ENCODE peak calls at places on chromosomes 1 and 21, in four cellular contexts. One of them, this sample, is unnamed. For H3K4me1, the result is how much of the 10 kb centered on the place peaks cover.

GRCh38 chr1:39649786-39650185 is 10.3 kb upstream of the HEYL start:
- DNase-seq in H1: no peak
- DNase-seq in neuronal stem cell: no peak
- DNase-seq in IMR-90: no peak
- DNase-seq in this sample: no peak

GRCh38 chr1:43659785-43660184 is 9.8 kb downstream of the KDM4A start:
- DNase-seq in neuronal stem cell: no peak
- DNase-seq in H1: peak
- DNase-seq in IMR-90: no peak
- DNase-seq in this sample: no peak

GRCh38 chr1:225772323-225772768 is 5.3 kb upstream of the SRP9 start:
- DNase-seq in IMR-90: peak
- DNase-seq in H1: peak
- DNase-seq in neuronal stem cell: peak
- DNase-seq in this sample: peak

GRCh38 chr1:51272916-51273315 is 36.8 kb downstream of the RNF11 start:
- DNase-seq in neuronal stem cell: no peak
- DNase-seq in H1: no peak
- DNase-seq in IMR-90: no peak
- DNase-seq in this sample: no peak

GRCh38 chr1:93304716-93305138 is 41.0 kb upstream of the DR1 start:
- DNase-seq in H1: no peak
- DNase-seq in neuronal stem cell: peak
- DNase-seq in IMR-90: peak
- DNase-seq in this sample: peak

GRCh38 chr1:35717911-35718476 is 690 bp downstream of the C1orf216 start:
- DNase-seq in neuronal stem cell: no peak
- DNase-seq in IMR-90: peak
- DNase-seq in H1: peak
- DNase-seq in this sample: peak

GRCh38 chr1:169115891-169116585 is 9.5 kb downstream of the ATP1B1 start:
- DNase-seq in H1: no peak
- DNase-seq in neuronal stem cell: no peak
- DNase-seq in IMR-90: peak
- DNase-seq in this sample: peak

GRCh38 chr1:157359309-157360020 is 192.8 kb downstream of the FCRL5 start:
- DNase-seq in H1: no peak
- DNase-seq in IMR-90: no peak
- DNase-seq in neuronal stem cell: no peak
- DNase-seq in this sample: no peak

GRCh38 chr21:44420416-44421205 is 34.7 kb upstream of the LRRC3 start:
- DNase-seq in neuronal stem cell: no peak
- DNase-seq in H1: no peak
- DNase-seq in IMR-90: no peak
- DNase-seq in this sample: no peak

GRCh38 chr1:98947071-98947470 is 57.6 kb downstream of the PLPPR5 start:
- DNase-seq in H1: no peak
- DNase-seq in IMR-90: no peak
- DNase-seq in neuronal stem cell: no peak
- DNase-seq in this sample: no peak

GRCh38 chr1:65422241-65423203 is 2.1 kb downstream of the LEPR start:
- DNase-seq in neuronal stem cell: no peak
- DNase-seq in H1: no peak
- DNase-seq in IMR-90: peak
- DNase-seq in this sample: no peak

GRCh38 chr1:17258758-17259130 is 9.8 kb downstream of the PADI3 start:
- DNase-seq in neuronal stem cell: no peak
- DNase-seq in IMR-90: no peak
- DNase-seq in H1: no peak
- DNase-seq in this sample: no peak

GRCh38 chr1:174626031-174627020 is 178.6 kb downstream of the GPR52 start:
- DNase-seq in neuronal stem cell: no peak
- DNase-seq in IMR-90: peak
- DNase-seq in H1: no peak
- DNase-seq in this sample: no peak

GRCh38 chr21:44989538-44989888 is 49.7 kb downstream of the SLX9 start:
- DNase-seq in IMR-90: peak
- DNase-seq in H1: no peak
- DNase-seq in neuronal stem cell: no peak
- DNase-seq in this sample: no peak

GRCh38 chr1:25926731-25927496 is 20.7 kb upstream of the STMN1 start:
- DNase-seq in IMR-90: no peak
- DNase-seq in H1: peak
- DNase-seq in neuronal stem cell: no peak
- DNase-seq in this sample: no peak

GRCh38 chr1:8598783-8599182 is 218.7 kb downstream of the RERE start:
- DNase-seq in IMR-90: peak
- DNase-seq in neuronal stem cell: no peak
- DNase-seq in H1: no peak
- DNase-seq in this sample: no peak

GRCh38 chr21:38438476-38438893 is 59.8 kb downstream of the ERG start:
- DNase-seq in IMR-90: peak
- DNase-seq in H1: no peak
- DNase-seq in neuronal stem cell: no peak
- DNase-seq in this sample: peak

GRCh38 chr1:71228727-71229371 is 148.0 kb upstream of the ZRANB2 start:
- DNase-seq in neuronal stem cell: no peak
- DNase-seq in IMR-90: no peak
- DNase-seq in H1: peak
- DNase-seq in this sample: peak

GRCh38 chr1:27872802-27873665 is 690 bp downstream of the THEMIS2 start:
- DNase-seq in IMR-90: peak
- DNase-seq in neuronal stem cell: no peak
- DNase-seq in H1: peak
- DNase-seq in this sample: peak

GRCh38 chr1:170017478-170017877 is 57.0 kb downstream of the KIFAP3 start:
- DNase-seq in IMR-90: no peak
- DNase-seq in H1: no peak
- DNase-seq in neuronal stem cell: no peak
- DNase-seq in this sample: no peak

GRCh38 chr1:102970496-102971078 is 137.7 kb downstream of the COL11A1 start:
- DNase-seq in IMR-90: peak
- DNase-seq in neuronal stem cell: peak
- DNase-seq in H1: peak
- DNase-seq in this sample: peak

GRCh38 chr1:241972703-241973375 is 15.3 kb downstream of the BECN2 start:
- DNase-seq in H1: no peak
- DNase-seq in neuronal stem cell: peak
- DNase-seq in IMR-90: no peak
- DNase-seq in this sample: peak

GRCh38 chr1:16122361-16122881 is 33.4 kb downstream of the EPHA2 start:
- DNase-seq in IMR-90: peak
- DNase-seq in H1: no peak
- DNase-seq in neuronal stem cell: no peak
- DNase-seq in this sample: peak

GRCh38 chr1:227092054-227092453 is 152.0 kb downstream of the COQ8A start:
- DNase-seq in neuronal stem cell: no peak
- DNase-seq in IMR-90: peak
- DNase-seq in H1: no peak
- DNase-seq in this sample: no peak

GRCh38 chr1:38327559-38327973 is 281.0 kb upstream of the POU3F1 start:
- DNase-seq in IMR-90: no peak
- DNase-seq in neuronal stem cell: no peak
- DNase-seq in H1: no peak
- DNase-seq in this sample: peak

GRCh38 chr1:209268479-209268878 is 315.0 kb upstream of the CAMK1G start:
- DNase-seq in IMR-90: no peak
- DNase-seq in neuronal stem cell: no peak
- DNase-seq in H1: no peak
- DNase-seq in this sample: peak

GRCh38 chr21:44800971-44801467 is 601 bp downstream of the UBE2G2 start:
- DNase-seq in IMR-90: peak
- DNase-seq in neuronal stem cell: no peak
- DNase-seq in H1: no peak
- DNase-seq in this sample: peak

GRCh38 chr21:35476616-35477395 is 427.7 kb upstream of the RUNX1 start:
- DNase-seq in IMR-90: peak
- DNase-seq in neuronal stem cell: no peak
- DNase-seq in H1: no peak
- DNase-seq in this sample: no peak

GRCh38 chr1:69688178-69688577 is 120.5 kb downstream of the LRRC7 start:
- DNase-seq in neuronal stem cell: no peak
- DNase-seq in H1: no peak
- DNase-seq in IMR-90: no peak
- DNase-seq in this sample: no peak

GRCh38 chr21:29382029-29382654 is 83.4 kb downstream of the BACH1 start:
- DNase-seq in neuronal stem cell: no peak
- DNase-seq in H1: no peak
- DNase-seq in IMR-90: peak
- DNase-seq in this sample: peak

DNA sequence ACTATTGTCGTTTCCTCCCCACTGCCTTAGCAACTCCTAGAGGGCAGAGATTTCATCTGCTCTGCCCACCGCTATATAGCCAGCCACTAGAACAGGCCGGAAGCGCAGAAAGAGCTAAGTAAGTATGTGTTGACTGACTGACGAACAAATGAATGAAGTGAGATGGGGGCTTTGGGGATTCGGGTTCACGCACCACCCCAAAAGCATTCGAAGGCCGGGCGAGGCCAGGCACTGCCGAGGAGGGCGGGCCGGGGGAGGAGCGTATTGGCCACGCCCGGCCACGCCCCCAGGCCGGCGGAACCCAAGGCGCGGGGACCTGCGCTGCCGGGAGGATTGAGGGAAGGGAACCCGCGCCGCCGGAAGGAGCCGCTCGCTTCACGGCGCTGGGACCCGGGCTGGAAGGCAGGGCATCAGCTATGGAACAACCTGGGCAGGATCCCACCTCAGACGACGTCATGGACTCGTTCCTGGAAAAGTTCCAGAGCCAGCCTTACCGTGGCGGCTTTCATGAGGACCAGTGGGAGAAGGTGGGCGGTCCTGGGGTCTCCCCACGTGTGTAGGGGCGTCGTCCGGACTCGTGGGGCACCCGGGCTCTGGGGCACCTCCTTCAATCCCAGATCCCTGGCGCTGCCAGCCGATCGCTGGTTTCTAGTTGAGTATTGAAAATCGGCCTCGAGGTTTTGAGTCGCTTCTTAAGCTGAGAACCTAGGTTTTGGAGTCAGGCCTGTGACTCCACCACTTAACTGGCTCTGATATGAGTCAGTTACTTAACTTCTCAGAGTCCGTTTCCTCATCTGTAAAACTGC is at the start of gene TTC4:
- DNase-seq in H1: peak
- DNase-seq in IMR-90: peak
- DNase-seq in neuronal stem cell: peak
- DNase-seq in this sample: peak
- H2BK120ac ChIP-seq in H1: no peak
- H2BK120ac ChIP-seq in IMR-90: peak
- H2BK120ac ChIP-seq in neuronal stem cell: no peak
- H2BK120ac ChIP-seq in this sample: no peak

GRCh38 chr1:56543783-56544612 is 35.4 kb downstream of the PLPP3 start:
- DNase-seq in neuronal stem cell: no peak
- DNase-seq in IMR-90: no peak
- DNase-seq in H1: no peak
- DNase-seq in this sample: no peak
- H3K4me1 ChIP-seq in neuronal stem cell: under half
- H3K4me1 ChIP-seq in IMR-90: under half
- H3K4me1 ChIP-seq in H1: half or more
- H3K4me1 ChIP-seq in this sample: under half

GRCh38 chr21:46060596-46061061 is 37.3 kb upstream of the COL6A2 start:
- DNase-seq in neuronal stem cell: no peak
- DNase-seq in IMR-90: peak
- DNase-seq in H1: no peak
- DNase-seq in this sample: no peak

GRCh38 chr21:46062471-46063211 is 35.3 kb upstream of the COL6A2 start:
- DNase-seq in neuronal stem cell: no peak
- DNase-seq in IMR-90: no peak
- DNase-seq in H1: peak
- DNase-seq in this sample: no peak

GRCh38 chr21:46061063-46061462 is 36.8 kb upstream of the COL6A2 start:
- DNase-seq in neuronal stem cell: no peak
- DNase-seq in H1: no peak
- DNase-seq in IMR-90: no peak
- DNase-seq in this sample: no peak

GRCh38 chr21:46063227-46063626 is 34.7 kb upstream of the COL6A2 start:
- DNase-seq in neuronal stem cell: no peak
- DNase-seq in IMR-90: no peak
- DNase-seq in H1: peak
- DNase-seq in this sample: no peak

GRCh38 chr21:46061950-46062349 is 36.0 kb upstream of the COL6A2 start:
- DNase-seq in neuronal stem cell: no peak
- DNase-seq in H1: no peak
- DNase-seq in IMR-90: no peak
- DNase-seq in this sample: no peak
- H2BK120ac ChIP-seq in neuronal stem cell: no peak
- H2BK120ac ChIP-seq in H1: no peak
- H2BK120ac ChIP-seq in IMR-90: peak
- H2BK120ac ChIP-seq in this sample: no peak

DNA sequence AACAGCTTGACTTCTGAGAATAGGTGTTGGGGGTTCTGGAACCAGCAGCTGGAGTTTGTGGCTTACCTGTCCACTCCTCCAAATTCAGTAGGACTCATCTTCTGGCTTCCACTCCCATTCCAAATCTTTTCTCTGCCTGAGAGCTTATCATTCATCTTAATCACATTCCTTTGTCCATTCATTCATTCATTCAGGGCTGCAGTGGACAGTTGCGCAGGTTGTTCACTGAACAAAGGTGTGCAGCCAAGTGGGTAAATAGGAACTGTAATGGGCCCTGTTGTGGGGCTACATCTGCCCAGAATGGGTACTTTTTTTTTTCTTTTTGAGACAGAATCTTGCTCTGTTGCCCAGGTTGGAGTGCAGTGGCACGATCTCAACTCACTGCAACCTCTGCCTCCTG is 3.4 kb upstream of the HSPG2 start:
- DNase-seq in H1: no peak
- DNase-seq in neuronal stem cell: no peak
- DNase-seq in IMR-90: no peak
- DNase-seq in this sample: no peak
- H3K4me1 ChIP-seq in H1: under half
- H3K4me1 ChIP-seq in neuronal stem cell: under half
- H3K4me1 ChIP-seq in IMR-90: under half
- H3K4me1 ChIP-seq in this sample: under half

GRCh38 chr1:212867192-212867591 is 9.1 kb downstream of the FLVCR1 start:
- DNase-seq in neuronal stem cell: no peak
- DNase-seq in H1: no peak
- DNase-seq in IMR-90: no peak
- DNase-seq in this sample: no peak
- H2BK120ac ChIP-seq in neuronal stem cell: no peak
- H2BK120ac ChIP-seq in H1: no peak
- H2BK120ac ChIP-seq in IMR-90: no peak
- H2BK120ac ChIP-seq in this sample: no peak

GRCh38 chr1:204885790-204886189 is 15.1 kb downstream of the NFASC start:
- DNase-seq in neuronal stem cell: no peak
- DNase-seq in H1: no peak
- DNase-seq in IMR-90: no peak
- DNase-seq in this sample: no peak
- H3K4me1 ChIP-seq in neuronal stem cell: under half
- H3K4me1 ChIP-seq in H1: under half
- H3K4me1 ChIP-seq in IMR-90: under half
- H3K4me1 ChIP-seq in this sample: under half

This sample was measured in mesendoderm.